ENCODE peak calls at places on chromosomes 4 and X, in nine cellular contexts. P is HCT116, R is SK-N-SH, Y is GM23338, E is neural progenitor cell, I is GM23248, M is PC-3, L is OCI-LY7, O is hepatocyte. Z is an unnamed sample. For H3K79me2, the result is how much of the 10 kb centered on the place peaks cover.

GRCh38 chrX:9378980-9379696 is 85.7 kb upstream of the TBL1X start:
- DNase-seq in Y (no peak), E (no peak), L (no peak), R (no peak), O (no peak), I (peak), P (no peak), M (peak), Z (no peak)

GRCh38 chr4:159926871-159927270 is 824.0 kb downstream of the RAPGEF2 start:
- DNase-seq in R (no peak), L (no peak), M (peak), Y (no peak), E (no peak), P (peak), I (no peak), O (no peak), Z (no peak)

GRCh38 chr4:21765810-21766407 is 182.7 kb downstream of the KCNIP4 start:
- DNase-seq in Y (peak), O (peak), I (peak), M (peak), P (peak), E (peak), L (peak), R (peak), Z (peak)

GRCh38 chrX:45775462-45775861 is 574.8 kb upstream of the DIPK2B start:
- DNase-seq in O (no peak), L (no peak), M (peak), P (no peak), I (peak), R (no peak), Y (peak), E (no peak), Z (no peak)

GRCh38 chr4:138110815-138111214 is 131.3 kb downstream of the SLC7A11 start:
- DNase-seq in I (peak), Y (no peak), M (peak), R (no peak), E (no peak), P (no peak), L (no peak), O (no peak), Z (no peak)

GRCh38 chr4:73589887-73590801 is 30.1 kb downstream of the RASSF6 start:
- DNase-seq in I (no peak), R (no peak), L (peak), P (no peak), O (peak), Y (no peak), E (no peak), M (no peak), Z (peak)

GRCh38 chr4:2761035-2761923 is 5.1 kb upstream of the TNIP2 start:
- DNase-seq in M (peak), E (no peak), I (no peak), L (no peak), R (peak), P (no peak), O (peak), Y (peak), Z (no peak)

GRCh38 chr4:85398276-85398675 is 76.7 kb upstream of the ARHGAP24 start:
- DNase-seq in Y (no peak), L (no peak), E (no peak), O (peak), M (no peak), I (peak), P (no peak), R (no peak), Z (no peak)

GRCh38 chr4:4299006-4299405 is 9.0 kb downstream of the ZBTB49 start:
- DNase-seq in E (no peak), L (no peak), O (no peak), M (no peak), R (no peak), I (no peak), P (no peak), Y (no peak), Z (no peak)

GRCh38 chr4:20254517-20255250 is 3.0 kb downstream of the SLIT2 start:
- DNase-seq in I (peak), L (no peak), Y (peak), R (peak), O (peak), M (no peak), E (peak), P (no peak), Z (no peak)

GRCh38 chrX:15158736-15159406 is 111.0 kb downstream of the ASB9 start:
- DNase-seq in I (peak), O (no peak), R (no peak), M (peak), P (no peak), Y (no peak), E (no peak), L (no peak), Z (peak)

GRCh38 chr4:30836231-30836630 is 116.1 kb downstream of the PCDH7 start:
- DNase-seq in R (no peak), Y (no peak), E (no peak), O (no peak), L (no peak), I (no peak), M (no peak), P (no peak), Z (no peak)

GRCh38 chr4:25245181-25245580 is 11.3 kb downstream of the PI4K2B start:
- DNase-seq in R (no peak), P (no peak), Y (peak), M (no peak), E (no peak), I (no peak), L (no peak), O (no peak), Z (no peak)

GRCh38 chrX:42978655-42979379 is 200.9 kb upstream of the PPP1R2C start:
- DNase-seq in O (no peak), Y (peak), P (no peak), L (no peak), R (no peak), M (no peak), I (no peak), E (no peak), Z (no peak)

GRCh38 chrX:118346258-118347094 is 570 bp downstream of the WDR44 start:
- DNase-seq in L (peak), Y (peak), M (peak), E (peak), O (peak), P (no peak), R (peak), I (peak), Z (peak)

GRCh38 chrX:118345401-118346257 is at the start of gene WDR44:
- DNase-seq in M (peak), Y (peak), I (peak), P (peak), O (peak), E (peak), L (peak), R (peak), Z (peak)

GRCh38 chrX:118348186-118348810 is 2.4 kb downstream of the WDR44 start:
- DNase-seq in P (no peak), L (no peak), M (no peak), E (no peak), R (no peak), Y (peak), I (peak), O (no peak), Z (no peak)

GRCh38 chrX:118349188-118349587 is 3.3 kb downstream of the WDR44 start:
- DNase-seq in P (no peak), R (no peak), Y (no peak), E (no peak), L (no peak), O (no peak), M (no peak), I (no peak), Z (no peak)

DNA sequence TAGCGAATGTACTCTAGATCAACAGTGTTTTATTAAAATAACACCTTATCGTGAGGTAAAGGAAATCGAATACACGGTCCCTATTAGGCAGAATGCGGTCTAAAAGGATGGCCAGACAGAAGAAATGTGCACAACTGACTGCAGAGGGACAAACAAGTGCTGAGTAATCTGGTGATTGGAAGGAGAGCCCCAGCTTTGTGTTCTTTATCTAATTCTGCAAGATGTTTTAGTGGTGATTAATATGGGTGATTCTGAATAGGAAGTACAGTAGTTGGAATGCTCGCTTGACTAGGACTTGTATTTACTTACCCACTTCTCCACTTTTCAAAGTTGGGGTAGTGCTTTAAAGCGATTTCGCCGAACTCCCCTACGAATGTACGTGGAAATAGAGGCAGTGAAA is 1.2 kb downstream of the WDR44 start:
- DNase-seq in M (peak), L (no peak), E (peak), P (no peak), Y (no peak), O (peak), I (peak), R (peak), Z (peak)
- H3K79me2 ChIP-seq in M (half or more), L (under half), E (under half), P (half or more), Y (half or more), O (under half), I (half or more), R (half or more), Z (under half)

GRCh38 chr4:176538217-176538925 is 218.6 kb downstream of the SPCS3 start:
- DNase-seq in P (no peak), E (no peak), M (peak), L (no peak), R (no peak), I (peak), O (no peak), Y (no peak), Z (no peak)
- TF ChIP-seq EZH2phosphoT487 in P (no peak), E (no peak), M (no peak), L (no peak), R (no peak), I (no peak), O (no peak), Y (no peak), Z (no peak)

GRCh38 chr4:178953447-178954120 is 1511.3 kb upstream of the AGA start:
- DNase-seq in P (no peak), O (no peak), E (no peak), M (no peak), R (no peak), L (no peak), Y (no peak), I (no peak), Z (no peak)

GRCh38 chr4:178958725-178959440 is 1516.6 kb upstream of the AGA start:
- DNase-seq in L (no peak), I (no peak), E (no peak), R (no peak), M (peak), P (no peak), Y (no peak), O (no peak), Z (peak)

DNA sequence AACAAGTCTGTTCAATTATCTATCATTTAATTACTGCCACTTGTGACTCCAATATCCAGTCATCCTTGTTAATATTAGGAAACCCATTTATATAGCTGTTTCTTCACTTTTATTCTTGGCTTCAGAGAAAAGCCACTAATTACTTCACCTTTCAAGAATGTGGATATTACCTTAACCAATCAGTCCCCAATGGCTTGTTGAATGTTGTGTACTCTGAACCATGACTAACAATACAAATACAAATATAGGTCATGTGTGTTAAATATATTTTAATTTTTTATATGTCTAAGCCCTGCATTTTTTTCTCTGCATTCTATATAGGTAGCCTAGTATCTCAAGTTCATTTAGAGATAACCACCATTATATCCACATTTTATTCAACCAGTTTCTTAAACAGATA is 1513.4 kb upstream of the AGA start:
- DNase-seq in I (no peak), M (peak), L (no peak), E (no peak), O (no peak), R (no peak), Y (no peak), P (no peak), Z (no peak)
- H3K79me2 ChIP-seq in I (under half), M (under half), L (under half), E (under half), O (under half), R (under half), Y (under half), P (under half), Z (under half)

DNA sequence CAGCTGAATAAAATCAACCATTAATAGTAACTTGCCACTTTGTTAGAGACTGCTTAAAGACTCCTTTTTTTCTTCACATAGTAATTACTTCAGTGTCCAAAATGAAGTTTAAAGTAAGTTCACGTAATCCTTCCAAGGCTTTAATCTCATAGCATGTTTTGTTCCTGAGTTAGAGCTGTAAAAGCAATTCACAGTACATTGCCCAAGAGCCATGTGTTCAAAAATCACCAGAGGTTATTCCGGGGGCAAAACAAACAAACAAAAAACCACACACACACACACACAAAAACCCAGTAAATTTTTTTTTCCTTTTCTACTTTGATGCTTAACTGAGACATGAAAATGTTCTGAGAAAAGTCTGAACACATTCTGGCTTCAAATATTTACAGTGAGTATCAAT is 6.1 kb downstream of the GPR82 start:
- DNase-seq in I (peak), E (no peak), O (no peak), P (no peak), M (no peak), Y (no peak), R (no peak), L (no peak), Z (no peak)
- TF ChIP-seq EZH2phosphoT487 in I (no peak), E (no peak), O (no peak), P (no peak), M (no peak), Y (no peak), R (no peak), L (no peak), Z (no peak)

GRCh38 chrX:79156818-79157217 is 12.3 kb downstream of the GPR174 start:
- DNase-seq in I (no peak), L (no peak), P (no peak), E (no peak), M (no peak), O (no peak), Y (no peak), R (no peak), Z (no peak)

GRCh38 chrX:79159800-79160199 is 15.3 kb downstream of the GPR174 start:
- DNase-seq in I (no peak), P (no peak), L (no peak), M (no peak), Y (no peak), E (no peak), R (no peak), O (no peak), Z (no peak)

GRCh38 chrX:79167437-79167836 is 22.9 kb downstream of the GPR174 start:
- DNase-seq in I (no peak), E (no peak), L (no peak), P (no peak), R (no peak), O (no peak), M (no peak), Y (no peak), Z (no peak)

GRCh38 chrX:79161655-79162054 is 17.2 kb downstream of the GPR174 start:
- DNase-seq in O (no peak), E (no peak), M (no peak), L (peak), Y (no peak), P (no peak), I (no peak), R (no peak), Z (peak)

DNA sequence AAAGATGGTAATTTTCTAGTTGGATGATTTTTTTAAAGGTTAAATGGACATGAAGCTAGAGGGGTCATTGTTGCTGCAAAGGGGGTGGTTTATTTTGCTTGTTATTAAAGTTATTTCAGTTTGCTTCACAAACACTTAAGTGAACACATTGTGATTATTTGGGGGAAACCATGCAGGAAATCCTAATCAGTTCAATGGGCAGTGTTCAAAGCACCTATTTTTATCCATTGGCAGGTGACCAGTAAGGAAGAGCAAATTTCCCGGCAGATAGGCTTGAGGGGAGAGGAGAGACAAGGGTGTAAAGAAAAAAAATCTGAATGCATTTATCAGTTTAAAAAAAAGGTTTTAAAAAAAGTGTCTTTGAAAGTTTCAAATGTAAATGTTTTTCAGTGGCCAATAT is 17.6 kb downstream of the GPR174 start:
- DNase-seq in L (no peak), E (no peak), I (no peak), R (no peak), P (no peak), Y (no peak), O (no peak), M (no peak), Z (no peak)
- H3K79me2 ChIP-seq in L (under half), E (under half), I (under half), R (under half), P (under half), Y (under half), O (under half), M (under half), Z (under half)

GRCh38 chrX:136271300-136271699 is 20.1 kb upstream of the MAP7D3 start:
- DNase-seq in E (no peak), L (peak), R (no peak), M (no peak), O (no peak), Y (no peak), I (no peak), P (no peak), Z (no peak)
- TF ChIP-seq EZH2phosphoT487 in E (no peak), L (no peak), R (no peak), M (no peak), O (no peak), Y (no peak), I (no peak), P (no peak), Z (no peak)

GRCh38 chr4:114603455-114603854 is 4.8 kb downstream of the UGT8 start:
- DNase-seq in P (no peak), M (no peak), L (peak), E (no peak), Y (no peak), O (no peak), I (no peak), R (no peak), Z (peak)
- H3K79me2 ChIP-seq in P (under half), M (under half), L (half or more), E (under half), Y (half or more), O (half or more), I (under half), R (under half), Z (under half)

GRCh38 chrX:74179499-74179898 is 124.5 kb upstream of the ZCCHC13 start:
- DNase-seq in R (no peak), P (no peak), L (no peak), I (no peak), Y (no peak), O (no peak), E (no peak), M (no peak), Z (no peak)

GRCh38 chrX:74179936-74180454 is 124.0 kb upstream of the ZCCHC13 start:
- DNase-seq in P (no peak), O (no peak), Y (no peak), E (no peak), I (no peak), L (no peak), R (no peak), M (no peak), Z (no peak)

GRCh38 chrX:74180716-74181115 is 123.3 kb upstream of the ZCCHC13 start:
- DNase-seq in Y (no peak), O (no peak), R (no peak), L (no peak), P (no peak), M (no peak), E (no peak), I (no peak), Z (no peak)

GRCh38 chrX:74178536-74178935 is 125.4 kb upstream of the ZCCHC13 start:
- DNase-seq in R (no peak), E (peak), M (no peak), L (no peak), P (no peak), I (no peak), Y (peak), O (peak), Z (no peak)

GRCh38 chrX:74179071-74179470 is 124.9 kb upstream of the ZCCHC13 start:
- DNase-seq in O (no peak), R (no peak), L (no peak), Y (no peak), P (no peak), E (no peak), M (peak), I (peak), Z (no peak)
- TF ChIP-seq EZH2phosphoT487 in O (no peak), R (no peak), L (no peak), Y (no peak), P (no peak), E (no peak), M (no peak), I (no peak), Z (no peak)